ENCODE peak calls at places on chromosomes 5 and 9, in ten cellular contexts. S is IMR-90, N is GM23338, K is HCT116, P is astrocyte of the spinal cord, R is thoracic aorta, X is aorta, F is cardiac muscle cell, L is right cardiac atrium, W is foreskin fibroblast. D is an unnamed sample.

GRCh38 chr5:172872997-172873491 is 39.0 kb downstream of the ERGIC1 start:
- DNase-seq in L (peak), W (peak), S (peak), P (peak), R (no peak), K (no peak), X (peak), N (no peak), F (peak), D (peak)

GRCh38 chr5:93721511-93721910 is 19.9 kb downstream of the POU5F2 start:
- DNase-seq in N (no peak), L (no peak), P (no peak), S (no peak), R (no peak), K (no peak), F (no peak), W (no peak), X (no peak), D (no peak)

GRCh38 chr5:124060413-124061095 is 548.6 kb downstream of the CSNK1G3 start:
- DNase-seq in K (no peak), X (no peak), N (no peak), R (no peak), F (no peak), S (no peak), W (no peak), P (no peak), L (no peak), D (no peak)

GRCh38 chr5:61575103-61575502 is 243.0 kb downstream of the ZSWIM6 start:
- DNase-seq in S (peak), F (no peak), X (no peak), R (no peak), W (peak), K (no peak), L (no peak), N (no peak), P (peak), D (no peak)

GRCh38 chr5:168784449-168784848 is 205.3 kb upstream of the PANK3 start:
- DNase-seq in R (no peak), W (no peak), F (no peak), P (no peak), N (no peak), L (no peak), K (no peak), X (no peak), S (no peak), D (no peak)

GRCh38 chr5:139138109-139138508 is 60.1 kb downstream of the SIL1 start:
- DNase-seq in F (no peak), P (peak), L (no peak), S (peak), K (no peak), X (no peak), N (no peak), R (no peak), W (no peak), D (no peak)

GRCh38 chr5:60776343-60776742 is 67.7 kb downstream of the ELOVL7 start:
- DNase-seq in N (no peak), R (no peak), K (no peak), L (no peak), P (no peak), X (no peak), W (no peak), S (no peak), F (no peak), D (no peak)

GRCh38 chr5:179217356-179217755 is 127.9 kb downstream of the ADAMTS2 start:
- DNase-seq in F (no peak), W (peak), S (peak), X (no peak), L (no peak), K (no peak), R (no peak), N (no peak), P (no peak), D (no peak)

GRCh38 chr9:134434896-134435506 is 108.7 kb downstream of the RXRA start:
- DNase-seq in P (peak), K (no peak), N (no peak), X (peak), W (peak), S (peak), R (peak), F (peak), L (peak), D (peak)

GRCh38 chr5:147507480-147508126 is 2.3 kb downstream of the DPYSL3 start:
- DNase-seq in P (peak), K (no peak), L (no peak), W (peak), N (no peak), X (no peak), F (no peak), R (no peak), S (peak), D (no peak)
- H3K4me3 ChIP-seq in P (peak), K (no peak), L (peak), W (peak), N (peak), X (peak), F (no peak), R (peak), S (peak), D (peak)

GRCh38 chr9:137129456-137130175 is 9.3 kb upstream of the GRIN1 start:
- DNase-seq in L (peak), W (peak), X (peak), P (peak), N (peak), F (peak), S (peak), K (peak), R (peak), D (peak)

GRCh38 chr9:137129089-137129455 is 9.9 kb upstream of the GRIN1 start:
- DNase-seq in N (peak), P (no peak), K (no peak), R (no peak), W (no peak), L (no peak), S (peak), X (no peak), F (no peak), D (no peak)

GRCh38 chr9:137128158-137129088 is 10.5 kb upstream of the GRIN1 start:
- DNase-seq in P (no peak), F (no peak), X (no peak), S (no peak), W (no peak), N (no peak), L (no peak), R (no peak), K (no peak), D (no peak)

GRCh38 chr9:137126786-137127185 is 12.2 kb upstream of the GRIN1 start:
- DNase-seq in P (no peak), N (no peak), W (no peak), K (no peak), F (no peak), S (no peak), R (no peak), X (no peak), L (no peak), D (no peak)

GRCh38 chr9:137127301-137128157 is 11.4 kb upstream of the GRIN1 start:
- DNase-seq in N (no peak), R (no peak), S (no peak), X (no peak), W (no peak), P (no peak), F (no peak), L (no peak), K (no peak), D (no peak)
- H3K4me3 ChIP-seq in N (no peak), R (peak), S (no peak), X (no peak), W (no peak), P (no peak), F (no peak), L (peak), K (no peak), D (peak)

GRCh38 chr9:98846879-98847278 is 39.4 kb downstream of the GALNT12 start:
- DNase-seq in L (no peak), W (no peak), R (no peak), X (no peak), P (no peak), N (no peak), F (no peak), S (peak), K (no peak), D (no peak)

GRCh38 chr9:98850851-98851729 is 43.6 kb downstream of the GALNT12 start:
- DNase-seq in R (no peak), K (no peak), F (no peak), X (no peak), W (no peak), S (no peak), N (peak), L (no peak), P (no peak), D (no peak)

GRCh38 chr9:98851730-98852462 is 44.4 kb downstream of the GALNT12 start:
- DNase-seq in R (no peak), N (no peak), X (no peak), P (no peak), S (peak), W (no peak), F (no peak), K (no peak), L (no peak), D (no peak)

GRCh38 chr9:98846081-98846480 is 38.6 kb downstream of the GALNT12 start:
- DNase-seq in L (no peak), K (no peak), S (no peak), W (no peak), X (no peak), F (no peak), P (no peak), N (no peak), R (no peak), D (no peak)

DNA sequence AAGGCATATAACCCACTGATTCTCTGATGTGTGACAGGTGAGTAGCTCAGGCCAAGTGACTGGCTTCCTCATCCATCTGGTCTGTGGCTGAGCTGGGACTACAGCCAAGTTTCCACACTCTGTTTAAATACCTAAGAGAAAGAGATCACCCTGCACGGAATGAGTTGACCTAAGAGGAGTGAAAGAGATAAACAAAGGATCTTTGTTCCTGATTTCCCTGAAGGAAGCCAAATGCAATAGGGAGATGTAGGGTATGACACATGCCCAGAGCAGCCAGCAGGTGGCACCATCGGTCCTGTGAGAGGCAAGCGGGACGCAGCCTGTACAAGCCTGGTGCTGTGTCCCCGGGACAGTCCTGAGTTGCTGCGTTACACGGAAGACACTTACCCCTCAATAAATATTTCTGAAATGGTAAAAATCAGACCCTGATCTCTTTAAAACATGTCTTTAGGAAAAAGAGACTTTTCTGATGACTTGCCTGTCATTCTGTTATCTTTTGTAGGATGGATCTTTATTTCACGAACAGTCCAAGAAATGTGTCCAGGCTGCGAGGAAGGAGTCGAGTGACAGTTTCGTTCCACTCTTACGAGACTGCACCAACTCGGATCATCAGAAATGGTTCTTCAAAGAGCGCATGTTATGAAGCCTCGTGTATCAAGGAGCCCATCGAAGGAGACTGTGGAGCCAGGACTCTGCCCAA is 41.1 kb downstream of the GALNT12 start:
- DNase-seq in W (peak), X (peak), L (peak), N (peak), K (peak), F (peak), S (peak), R (peak), P (peak), D (peak)
- H3K4me3 ChIP-seq in W (peak), X (peak), L (peak), N (no peak), K (no peak), F (no peak), S (peak), R (peak), P (peak), D (peak)

GRCh38 chr9:130155647-130156046 is 16.6 kb upstream of the NCS1 start:
- DNase-seq in K (no peak), L (no peak), R (no peak), W (no peak), S (no peak), N (no peak), P (no peak), X (no peak), F (no peak), D (no peak)
- H3K4me3 ChIP-seq in K (no peak), L (no peak), R (no peak), W (no peak), S (no peak), N (no peak), P (no peak), X (no peak), F (no peak), D (no peak)

DNA sequence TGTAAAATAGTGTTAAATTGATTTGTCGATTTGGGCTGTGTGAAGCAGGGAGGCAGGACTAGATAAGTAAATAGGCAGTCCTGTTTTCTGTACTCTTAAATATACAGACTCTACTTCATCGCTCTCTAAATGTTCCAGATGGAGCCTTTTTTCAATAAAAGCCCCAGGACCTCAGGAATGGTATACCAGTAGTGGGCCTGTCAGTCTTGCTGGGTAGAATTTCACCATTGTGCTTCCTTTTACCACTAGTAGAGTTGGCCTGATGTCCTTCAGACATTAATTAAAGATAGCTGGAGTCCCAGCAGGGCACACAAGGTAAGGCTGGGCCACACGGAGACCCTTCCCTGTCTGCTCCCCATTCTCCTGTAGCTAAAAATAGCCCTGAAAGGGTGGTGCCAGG is 6.0 kb downstream of the SNX18 start:
- DNase-seq in F (no peak), K (no peak), X (no peak), L (no peak), R (no peak), P (no peak), N (no peak), S (no peak), W (no peak), D (no peak)
- H3K4me3 ChIP-seq in F (peak), K (no peak), X (peak), L (no peak), R (peak), P (no peak), N (no peak), S (peak), W (peak), D (peak)

GRCh38 chr9:6183227-6183551 is 32.4 kb upstream of the IL33 start:
- DNase-seq in R (no peak), L (no peak), W (no peak), F (no peak), S (no peak), P (no peak), N (no peak), K (no peak), X (no peak), D (no peak)

GRCh38 chr9:6188906-6189305 is 26.7 kb upstream of the IL33 start:
- DNase-seq in F (no peak), N (no peak), R (no peak), W (no peak), K (no peak), S (no peak), X (no peak), P (no peak), L (no peak), D (no peak)

GRCh38 chr9:6186691-6187090 is 28.9 kb upstream of the IL33 start:
- DNase-seq in R (no peak), X (no peak), N (no peak), P (no peak), F (no peak), W (no peak), L (no peak), S (no peak), K (no peak), D (no peak)

GRCh38 chr9:6187272-6187671 is 28.3 kb upstream of the IL33 start:
- DNase-seq in S (no peak), K (no peak), R (no peak), P (no peak), W (no peak), N (no peak), X (no peak), L (no peak), F (no peak), D (no peak)

GRCh38 chr9:6184749-6185645 is 30.6 kb upstream of the IL33 start:
- DNase-seq in K (no peak), F (no peak), P (no peak), L (peak), S (peak), N (no peak), W (no peak), X (no peak), R (no peak), D (peak)
- H3K4me3 ChIP-seq in K (no peak), F (no peak), P (no peak), L (no peak), S (no peak), N (no peak), W (no peak), X (no peak), R (no peak), D (no peak)

GRCh38 chr9:17230646-17231045 is 95.8 kb downstream of the CNTLN start:
- DNase-seq in L (no peak), P (no peak), S (no peak), R (no peak), F (no peak), X (no peak), K (no peak), N (no peak), W (no peak), D (no peak)
- H3K4me3 ChIP-seq in L (no peak), P (no peak), S (no peak), R (no peak), F (no peak), X (no peak), K (no peak), N (no peak), W (no peak), D (no peak)

D was measured in left ventricle myocardium inferior.